ENCODE peak calls at places on chromosomes 6 and 20, in ten cellular contexts. One of them, this sample, is unnamed.

GRCh38 chr6:87846446-87846845 is 144.4 kb upstream of the AKIRIN2 start:
- DNase-seq in fibroblast of pulmonary artery: no peak
- DNase-seq in T-helper 22 cell: no peak
- DNase-seq in cardiac septum: no peak
- DNase-seq in Right ventricle myocardium inferior: no peak
- DNase-seq in HFFc6: no peak
- DNase-seq in T follicular helper cell: no peak
- DNase-seq in HTR-8/SVneo: no peak
- DNase-seq in amygdala: no peak
- DNase-seq in activated CD8-positive, alpha-beta memory T cell treated with anti-CD3 and anti-CD28 coated beads for 4 hours: no peak
- DNase-seq in this sample: no peak

GRCh38 chr6:88920088-88920487 is 43.3 kb downstream of the RNGTT start:
- DNase-seq in fibroblast of pulmonary artery: no peak
- DNase-seq in T-helper 22 cell: no peak
- DNase-seq in cardiac septum: no peak
- DNase-seq in Right ventricle myocardium inferior: no peak
- DNase-seq in HFFc6: no peak
- DNase-seq in T follicular helper cell: no peak
- DNase-seq in HTR-8/SVneo: no peak
- DNase-seq in amygdala: no peak
- DNase-seq in activated CD8-positive, alpha-beta memory T cell treated with anti-CD3 and anti-CD28 coated beads for 4 hours: no peak
- DNase-seq in this sample: no peak

GRCh38 chr6:158970640-158971291 is 29.2 kb downstream of the RSPH3 start:
- DNase-seq in fibroblast of pulmonary artery: no peak
- DNase-seq in T-helper 22 cell: no peak
- DNase-seq in cardiac septum: no peak
- DNase-seq in Right ventricle myocardium inferior: no peak
- DNase-seq in HFFc6: no peak
- DNase-seq in T follicular helper cell: no peak
- DNase-seq in HTR-8/SVneo: no peak
- DNase-seq in amygdala: no peak
- DNase-seq in activated CD8-positive, alpha-beta memory T cell treated with anti-CD3 and anti-CD28 coated beads for 4 hours: no peak
- DNase-seq in this sample: no peak

GRCh38 chr20:10682939-10683338 is 9.1 kb upstream of the JAG1 start:
- DNase-seq in fibroblast of pulmonary artery: no peak
- DNase-seq in T-helper 22 cell: no peak
- DNase-seq in cardiac septum: no peak
- DNase-seq in Right ventricle myocardium inferior: no peak
- DNase-seq in HFFc6: no peak
- DNase-seq in T follicular helper cell: no peak
- DNase-seq in HTR-8/SVneo: no peak
- DNase-seq in amygdala: no peak
- DNase-seq in activated CD8-positive, alpha-beta memory T cell treated with anti-CD3 and anti-CD28 coated beads for 4 hours: no peak
- DNase-seq in this sample: no peak

GRCh38 chr6:113530769-113531168 is 326.4 kb upstream of the MARCKS start:
- DNase-seq in fibroblast of pulmonary artery: peak; percentile 68
- DNase-seq in T-helper 22 cell: no peak
- DNase-seq in cardiac septum: no peak
- DNase-seq in Right ventricle myocardium inferior: no peak
- DNase-seq in HFFc6: peak; percentile 77
- DNase-seq in T follicular helper cell: no peak
- DNase-seq in HTR-8/SVneo: peak; percentile 51
- DNase-seq in amygdala: no peak
- DNase-seq in activated CD8-positive, alpha-beta memory T cell treated with anti-CD3 and anti-CD28 coated beads for 4 hours: no peak
- DNase-seq in this sample: no peak

GRCh38 chr20:62120990-62121775 is 1.1 kb upstream of the LSM14B start:
- DNase-seq in fibroblast of pulmonary artery: peak; percentile 67
- DNase-seq in T-helper 22 cell: no peak
- DNase-seq in cardiac septum: no peak
- DNase-seq in Right ventricle myocardium inferior: peak; percentile 80
- DNase-seq in HFFc6: peak; percentile 20
- DNase-seq in T follicular helper cell: no peak
- DNase-seq in HTR-8/SVneo: no peak
- DNase-seq in amygdala: no peak
- DNase-seq in activated CD8-positive, alpha-beta memory T cell treated with anti-CD3 and anti-CD28 coated beads for 4 hours: no peak
- DNase-seq in this sample: no peak

GRCh38 chr6:93550551-93551276 is 131.4 kb upstream of the EPHA7 start:
- DNase-seq in fibroblast of pulmonary artery: no peak
- DNase-seq in T-helper 22 cell: no peak
- DNase-seq in cardiac septum: no peak
- DNase-seq in Right ventricle myocardium inferior: no peak
- DNase-seq in HFFc6: no peak
- DNase-seq in T follicular helper cell: no peak
- DNase-seq in HTR-8/SVneo: no peak
- DNase-seq in amygdala: no peak
- DNase-seq in activated CD8-positive, alpha-beta memory T cell treated with anti-CD3 and anti-CD28 coated beads for 4 hours: no peak
- DNase-seq in this sample: no peak

GRCh38 chr20:58710481-58711265 is 18.1 kb downstream of the NPEPL1 start:
- DNase-seq in fibroblast of pulmonary artery: no peak
- DNase-seq in T-helper 22 cell: no peak
- DNase-seq in cardiac septum: no peak
- DNase-seq in Right ventricle myocardium inferior: peak; percentile 52
- DNase-seq in HFFc6: no peak
- DNase-seq in T follicular helper cell: no peak
- DNase-seq in HTR-8/SVneo: no peak
- DNase-seq in amygdala: no peak
- DNase-seq in activated CD8-positive, alpha-beta memory T cell treated with anti-CD3 and anti-CD28 coated beads for 4 hours: no peak
- DNase-seq in this sample: no peak

GRCh38 chr20:23666189-23666588 is 22.6 kb downstream of the CST4 start:
- DNase-seq in fibroblast of pulmonary artery: peak; percentile 31
- DNase-seq in T-helper 22 cell: no peak
- DNase-seq in cardiac septum: no peak
- DNase-seq in Right ventricle myocardium inferior: no peak
- DNase-seq in HFFc6: no peak
- DNase-seq in T follicular helper cell: no peak
- DNase-seq in HTR-8/SVneo: no peak
- DNase-seq in amygdala: no peak
- DNase-seq in activated CD8-positive, alpha-beta memory T cell treated with anti-CD3 and anti-CD28 coated beads for 4 hours: no peak
- DNase-seq in this sample: no peak

GRCh38 chr20:3706774-3707507 is 5.5 kb downstream of the SIGLEC1 start:
- DNase-seq in fibroblast of pulmonary artery: no peak
- DNase-seq in T-helper 22 cell: no peak
- DNase-seq in cardiac septum: no peak
- DNase-seq in Right ventricle myocardium inferior: peak; percentile 53
- DNase-seq in HFFc6: peak; percentile 33
- DNase-seq in T follicular helper cell: no peak
- DNase-seq in HTR-8/SVneo: no peak
- DNase-seq in amygdala: no peak
- DNase-seq in activated CD8-positive, alpha-beta memory T cell treated with anti-CD3 and anti-CD28 coated beads for 4 hours: no peak
- DNase-seq in this sample: peak; percentile 39

GRCh38 chr6:29517728-29518440 is 30.1 kb upstream of the MAS1L start:
- DNase-seq in fibroblast of pulmonary artery: no peak
- DNase-seq in T-helper 22 cell: no peak
- DNase-seq in cardiac septum: no peak
- DNase-seq in Right ventricle myocardium inferior: no peak
- DNase-seq in HFFc6: no peak
- DNase-seq in T follicular helper cell: no peak
- DNase-seq in HTR-8/SVneo: no peak
- DNase-seq in amygdala: no peak
- DNase-seq in activated CD8-positive, alpha-beta memory T cell treated with anti-CD3 and anti-CD28 coated beads for 4 hours: no peak
- DNase-seq in this sample: no peak

GRCh38 chr6:155882527-155883333 is 427.1 kb upstream of the NOX3 start:
- DNase-seq in fibroblast of pulmonary artery: no peak
- DNase-seq in T-helper 22 cell: no peak
- DNase-seq in cardiac septum: no peak
- DNase-seq in Right ventricle myocardium inferior: no peak
- DNase-seq in HFFc6: peak; percentile 41
- DNase-seq in T follicular helper cell: no peak
- DNase-seq in HTR-8/SVneo: no peak
- DNase-seq in amygdala: no peak
- DNase-seq in activated CD8-positive, alpha-beta memory T cell treated with anti-CD3 and anti-CD28 coated beads for 4 hours: no peak
- DNase-seq in this sample: no peak

GRCh38 chr6:139531148-139531547 is 156.7 kb upstream of the CITED2 start:
- DNase-seq in fibroblast of pulmonary artery: no peak
- DNase-seq in T-helper 22 cell: peak; percentile 56
- DNase-seq in cardiac septum: no peak
- DNase-seq in Right ventricle myocardium inferior: no peak
- DNase-seq in HFFc6: no peak
- DNase-seq in T follicular helper cell: peak; percentile 41
- DNase-seq in HTR-8/SVneo: no peak
- DNase-seq in amygdala: no peak
- DNase-seq in activated CD8-positive, alpha-beta memory T cell treated with anti-CD3 and anti-CD28 coated beads for 4 hours: peak; percentile 6
- DNase-seq in this sample: no peak

GRCh38 chr6:118931436-118931835 is 3.5 kb downstream of the MCM9 start:
- DNase-seq in fibroblast of pulmonary artery: no peak
- DNase-seq in T-helper 22 cell: no peak
- DNase-seq in cardiac septum: no peak
- DNase-seq in Right ventricle myocardium inferior: no peak
- DNase-seq in HFFc6: no peak
- DNase-seq in T follicular helper cell: no peak
- DNase-seq in HTR-8/SVneo: no peak
- DNase-seq in amygdala: no peak
- DNase-seq in activated CD8-positive, alpha-beta memory T cell treated with anti-CD3 and anti-CD28 coated beads for 4 hours: no peak
- DNase-seq in this sample: no peak

GRCh38 chr20:58743076-58743566 is 50.5 kb downstream of the NPEPL1 start:
- DNase-seq in fibroblast of pulmonary artery: no peak
- DNase-seq in T-helper 22 cell: no peak
- DNase-seq in cardiac septum: no peak
- DNase-seq in Right ventricle myocardium inferior: no peak
- DNase-seq in HFFc6: no peak
- DNase-seq in T follicular helper cell: no peak
- DNase-seq in HTR-8/SVneo: no peak
- DNase-seq in amygdala: no peak
- DNase-seq in activated CD8-positive, alpha-beta memory T cell treated with anti-CD3 and anti-CD28 coated beads for 4 hours: no peak
- DNase-seq in this sample: no peak

GRCh38 chr6:26553264-26553738 is 15.1 kb downstream of the HMGN4 start:
- DNase-seq in fibroblast of pulmonary artery: peak; percentile 81
- DNase-seq in T-helper 22 cell: peak; percentile 33
- DNase-seq in cardiac septum: no peak
- DNase-seq in Right ventricle myocardium inferior: no peak
- DNase-seq in HFFc6: no peak
- DNase-seq in T follicular helper cell: peak; percentile 53
- DNase-seq in HTR-8/SVneo: no peak
- DNase-seq in amygdala: peak; percentile 76
- DNase-seq in activated CD8-positive, alpha-beta memory T cell treated with anti-CD3 and anti-CD28 coated beads for 4 hours: peak; percentile 39
- DNase-seq in this sample: no peak

GRCh38 chr20:45964024-45964423 is 8.0 kb downstream of the ZNF335 start:
- DNase-seq in fibroblast of pulmonary artery: no peak
- DNase-seq in T-helper 22 cell: no peak
- DNase-seq in cardiac septum: no peak
- DNase-seq in Right ventricle myocardium inferior: no peak
- DNase-seq in HFFc6: no peak
- DNase-seq in T follicular helper cell: no peak
- DNase-seq in HTR-8/SVneo: no peak
- DNase-seq in amygdala: no peak
- DNase-seq in activated CD8-positive, alpha-beta memory T cell treated with anti-CD3 and anti-CD28 coated beads for 4 hours: no peak
- DNase-seq in this sample: no peak

GRCh38 chr6:158005626-158006180 is 24.0 kb downstream of the SYNJ2 start:
- DNase-seq in fibroblast of pulmonary artery: no peak
- DNase-seq in T-helper 22 cell: no peak
- DNase-seq in cardiac septum: no peak
- DNase-seq in Right ventricle myocardium inferior: no peak
- DNase-seq in HFFc6: no peak
- DNase-seq in T follicular helper cell: no peak
- DNase-seq in HTR-8/SVneo: no peak
- DNase-seq in amygdala: no peak
- DNase-seq in activated CD8-positive, alpha-beta memory T cell treated with anti-CD3 and anti-CD28 coated beads for 4 hours: no peak
- DNase-seq in this sample: no peak

GRCh38 chr6:43939281-43940070 is 169.5 kb downstream of the VEGFA start:
- DNase-seq in fibroblast of pulmonary artery: no peak
- DNase-seq in T-helper 22 cell: no peak
- DNase-seq in cardiac septum: peak; percentile 73
- DNase-seq in Right ventricle myocardium inferior: no peak
- DNase-seq in HFFc6: no peak
- DNase-seq in T follicular helper cell: no peak
- DNase-seq in HTR-8/SVneo: no peak
- DNase-seq in amygdala: no peak
- DNase-seq in activated CD8-positive, alpha-beta memory T cell treated with anti-CD3 and anti-CD28 coated beads for 4 hours: no peak
- DNase-seq in this sample: no peak

GRCh38 chr20:32168184-32168910 is 39.2 kb downstream of the PLAGL2 start:
- DNase-seq in fibroblast of pulmonary artery: peak; percentile 52
- DNase-seq in T-helper 22 cell: no peak
- DNase-seq in cardiac septum: peak; percentile 20
- DNase-seq in Right ventricle myocardium inferior: no peak
- DNase-seq in HFFc6: peak; percentile 3
- DNase-seq in T follicular helper cell: no peak
- DNase-seq in HTR-8/SVneo: peak; percentile 27
- DNase-seq in amygdala: no peak
- DNase-seq in activated CD8-positive, alpha-beta memory T cell treated with anti-CD3 and anti-CD28 coated beads for 4 hours: no peak
- DNase-seq in this sample: no peak

GRCh38 chr20:9837634-9838033 is 1.2 kb downstream of the PAK5 start:
- DNase-seq in fibroblast of pulmonary artery: no peak
- DNase-seq in T-helper 22 cell: no peak
- DNase-seq in cardiac septum: no peak
- DNase-seq in Right ventricle myocardium inferior: no peak
- DNase-seq in HFFc6: no peak
- DNase-seq in T follicular helper cell: no peak
- DNase-seq in HTR-8/SVneo: no peak
- DNase-seq in amygdala: no peak
- DNase-seq in activated CD8-positive, alpha-beta memory T cell treated with anti-CD3 and anti-CD28 coated beads for 4 hours: no peak
- DNase-seq in this sample: no peak

GRCh38 chr6:162151050-162151658 is 576.4 kb downstream of the PRKN start:
- DNase-seq in fibroblast of pulmonary artery: peak; percentile 27
- DNase-seq in T-helper 22 cell: no peak
- DNase-seq in cardiac septum: no peak
- DNase-seq in Right ventricle myocardium inferior: no peak
- DNase-seq in HFFc6: no peak
- DNase-seq in T follicular helper cell: no peak
- DNase-seq in HTR-8/SVneo: no peak
- DNase-seq in amygdala: no peak
- DNase-seq in activated CD8-positive, alpha-beta memory T cell treated with anti-CD3 and anti-CD28 coated beads for 4 hours: no peak
- DNase-seq in this sample: no peak

GRCh38 chr20:25247100-25247665 is 702 bp upstream of the PYGB start:
- DNase-seq in fibroblast of pulmonary artery: peak; percentile 58
- DNase-seq in T-helper 22 cell: peak; percentile 7
- DNase-seq in cardiac septum: peak; percentile 88
- DNase-seq in Right ventricle myocardium inferior: peak; percentile 86
- DNase-seq in HFFc6: peak; percentile 50
- DNase-seq in T follicular helper cell: peak; percentile 9
- DNase-seq in HTR-8/SVneo: peak; percentile 60
- DNase-seq in amygdala: peak; percentile 54
- DNase-seq in activated CD8-positive, alpha-beta memory T cell treated with anti-CD3 and anti-CD28 coated beads for 4 hours: no peak
- DNase-seq in this sample: no peak

GRCh38 chr20:59751075-59751711 is 146.9 kb downstream of the PHACTR3 start:
- DNase-seq in fibroblast of pulmonary artery: peak; percentile 29
- DNase-seq in T-helper 22 cell: no peak
- DNase-seq in cardiac septum: no peak
- DNase-seq in Right ventricle myocardium inferior: peak; percentile 85
- DNase-seq in HFFc6: peak; percentile 10
- DNase-seq in T follicular helper cell: no peak
- DNase-seq in HTR-8/SVneo: peak; percentile 93
- DNase-seq in amygdala: peak; percentile 82
- DNase-seq in activated CD8-positive, alpha-beta memory T cell treated with anti-CD3 and anti-CD28 coated beads for 4 hours: no peak
- DNase-seq in this sample: no peak

GRCh38 chr6:4134841-4135664 is at the start of gene ECI2:
- DNase-seq in fibroblast of pulmonary artery: no peak
- DNase-seq in T-helper 22 cell: peak; percentile 31
- DNase-seq in cardiac septum: peak; percentile 87
- DNase-seq in Right ventricle myocardium inferior: peak; percentile 88
- DNase-seq in HFFc6: peak; percentile 48
- DNase-seq in T follicular helper cell: peak; percentile 14
- DNase-seq in HTR-8/SVneo: peak; percentile 50
- DNase-seq in amygdala: peak; percentile 65
- DNase-seq in activated CD8-positive, alpha-beta memory T cell treated with anti-CD3 and anti-CD28 coated beads for 4 hours: peak; percentile 11
- DNase-seq in this sample: peak; percentile 50

GRCh38 chr20:54345301-54345724 is 130.1 kb upstream of the DOK5 start:
- DNase-seq in fibroblast of pulmonary artery: peak; percentile 75
- DNase-seq in T-helper 22 cell: no peak
- DNase-seq in cardiac septum: no peak
- DNase-seq in Right ventricle myocardium inferior: no peak
- DNase-seq in HFFc6: peak; percentile 87
- DNase-seq in T follicular helper cell: no peak
- DNase-seq in HTR-8/SVneo: no peak
- DNase-seq in amygdala: no peak
- DNase-seq in activated CD8-positive, alpha-beta memory T cell treated with anti-CD3 and anti-CD28 coated beads for 4 hours: no peak
- DNase-seq in this sample: no peak

GRCh38 chr6:65707134-65707826 is at the start of gene EYS:
- DNase-seq in fibroblast of pulmonary artery: no peak
- DNase-seq in T-helper 22 cell: no peak
- DNase-seq in cardiac septum: no peak
- DNase-seq in Right ventricle myocardium inferior: no peak
- DNase-seq in HFFc6: no peak
- DNase-seq in T follicular helper cell: no peak
- DNase-seq in HTR-8/SVneo: no peak
- DNase-seq in amygdala: no peak
- DNase-seq in activated CD8-positive, alpha-beta memory T cell treated with anti-CD3 and anti-CD28 coated beads for 4 hours: no peak
- DNase-seq in this sample: no peak

GRCh38 chr6:20379231-20379630 is 22.4 kb upstream of the E2F3 start:
- DNase-seq in fibroblast of pulmonary artery: no peak
- DNase-seq in T-helper 22 cell: no peak
- DNase-seq in cardiac septum: no peak
- DNase-seq in Right ventricle myocardium inferior: no peak
- DNase-seq in HFFc6: no peak
- DNase-seq in T follicular helper cell: no peak
- DNase-seq in HTR-8/SVneo: no peak
- DNase-seq in amygdala: no peak
- DNase-seq in activated CD8-positive, alpha-beta memory T cell treated with anti-CD3 and anti-CD28 coated beads for 4 hours: no peak
- DNase-seq in this sample: no peak